ENCODE peak calls at places on chromosomes 2 and 18, in six cellular contexts. U, I, V, G, H and L are unnamed samples. For H3K9me3, the result is how much of the 10 kb centered on the place peaks cover.

GRCh38 chr2:84251651-84252278 is 207.3 kb downstream of the SUCLG1 start:
- DNase-seq in G (no peak), I (no peak), U (no peak), V (no peak), H (no peak), L (no peak)

GRCh38 chr2:236286866-236287545 is 22.8 kb upstream of the ASB18 start:
- DNase-seq in G (no peak), V (peak), U (no peak), H (no peak), I (peak), L (peak)

GRCh38 chr2:25131567-25132295 is 36.6 kb downstream of the POMC start:
- DNase-seq in U (no peak), V (no peak), I (no peak), G (no peak), H (no peak), L (no peak)

GRCh38 chr2:196983934-196984333 is 57.4 kb upstream of the PGAP1 start:
- DNase-seq in V (no peak), I (no peak), H (no peak), U (no peak), G (peak), L (peak)

GRCh38 chr2:202408546-202409140 is 32.5 kb downstream of the BMPR2 start:
- DNase-seq in H (no peak), U (no peak), G (no peak), V (peak), I (no peak), L (peak)

GRCh38 chr2:29487967-29488550 is 372.8 kb downstream of the CLIP4 start:
- DNase-seq in I (no peak), G (peak), H (no peak), V (peak), U (no peak), L (no peak)

GRCh38 chr2:165471349-165471975 is 2.0 kb downstream of the CSRNP3 start:
- DNase-seq in V (peak), I (no peak), U (no peak), G (no peak), H (no peak), L (no peak)

GRCh38 chr2:127182626-127183458 is 37.3 kb downstream of the CYP27C1 start:
- DNase-seq in H (no peak), U (no peak), V (no peak), I (no peak), G (no peak), L (no peak)

GRCh38 chr2:58921676-58922075 is 680.6 kb upstream of the FANCL start:
- DNase-seq in H (no peak), V (no peak), U (no peak), G (no peak), I (no peak), L (no peak)

GRCh38 chr2:9655441-9656269 is 24.9 kb upstream of the YWHAQ start:
- DNase-seq in U (no peak), I (peak), H (peak), V (peak), G (peak), L (peak)

GRCh38 chr2:217749009-217749408 is 253.8 kb downstream of the TNS1 start:
- DNase-seq in U (no peak), V (no peak), I (no peak), G (no peak), H (no peak), L (no peak)

GRCh38 chr2:127142663-127143630 is 36.0 kb upstream of the BIN1 start:
- DNase-seq in V (no peak), H (no peak), I (no peak), G (no peak), U (no peak), L (no peak)

GRCh38 chr18:57630759-57631660 is 9.4 kb upstream of the NARS1 start:
- DNase-seq in U (no peak), I (no peak), G (no peak), V (peak), H (no peak), L (no peak)

GRCh38 chr18:11747731-11748130 is 58.7 kb downstream of the GNAL start:
- DNase-seq in I (no peak), U (no peak), V (no peak), H (no peak), G (no peak), L (no peak)

GRCh38 chr2:122081743-122082142 is 326.3 kb downstream of the TSN start:
- DNase-seq in V (no peak), H (no peak), I (no peak), U (no peak), G (no peak), L (no peak)

GRCh38 chr18:392926-393325 is 107.6 kb downstream of the COLEC12 start:
- DNase-seq in U (no peak), G (no peak), H (no peak), I (no peak), V (no peak), L (no peak)

GRCh38 chr2:232988444-232988843 is 24.6 kb downstream of the NGEF start:
- DNase-seq in V (peak), U (peak), G (peak), I (peak), H (peak), L (peak)

GRCh38 chr2:69017876-69018275 is 4.9 kb downstream of the ANTXR1 start:
- DNase-seq in H (no peak), G (peak), U (no peak), I (no peak), V (no peak), L (no peak)

GRCh38 chr2:225164406-225165048 is 122.3 kb upstream of the DOCK10 start:
- DNase-seq in G (no peak), I (no peak), U (no peak), V (no peak), H (no peak), L (no peak)

GRCh38 chr2:170101789-170102188 is 76.2 kb upstream of the MYO3B start:
- DNase-seq in H (no peak), U (no peak), V (no peak), I (peak), G (no peak), L (no peak)

GRCh38 chr2:195532628-195533271 is 124.3 kb upstream of the SLC39A10 start:
- DNase-seq in I (peak), G (peak), V (peak), U (no peak), H (no peak), L (peak)

GRCh38 chr2:196336715-196337617 is 165.6 kb upstream of the STK17B start:
- DNase-seq in V (no peak), H (no peak), I (peak), U (no peak), G (peak), L (peak)

GRCh38 chr2:79887747-79888374 is 375.0 kb downstream of the CTNNA2 start:
- DNase-seq in G (peak), V (peak), U (peak), H (peak), I (peak), L (peak)

GRCh38 chr18:7601249-7601620 is 34.1 kb downstream of the PTPRM start:
- DNase-seq in G (no peak), V (peak), U (no peak), I (peak), H (no peak), L (peak)

GRCh38 chr2:190947139-190947538 is 66.5 kb downstream of the GLS start:
- DNase-seq in V (peak), U (no peak), H (peak), I (peak), G (peak), L (no peak)

GRCh38 chr18:11561293-11561692 is 48.1 kb upstream of the SLC35G4 start:
- DNase-seq in I (no peak), H (no peak), V (no peak), G (no peak), U (no peak), L (peak)

GRCh38 chr18:74489631-74490030 is 6.5 kb upstream of the CNDP2 start:
- DNase-seq in U (no peak), H (no peak), V (peak), G (peak), I (no peak), L (no peak)

GRCh38 chr2:80112790-80113189 is 191.8 kb downstream of the LRRTM1 start:
- DNase-seq in V (no peak), U (no peak), H (no peak), G (no peak), I (no peak), L (no peak)

GRCh38 chr2:131031875-131032274 is 61.4 kb downstream of the FAM168B start:
- DNase-seq in U (no peak), I (no peak), G (no peak), V (no peak), H (no peak), L (no peak)

GRCh38 chr18:6598657-6599056 is 130.9 kb upstream of the ARHGAP28 start:
- DNase-seq in I (no peak), V (no peak), G (no peak), H (no peak), U (no peak), L (no peak)

GRCh38 chr2:109369671-109370191 is 240.7 kb downstream of the SH3RF3 start:
- DNase-seq in U (no peak), G (no peak), V (no peak), I (no peak), H (no peak), L (no peak)

GRCh38 chr2:146624429-146624828 is 1220.4 kb upstream of the ACVR2A start:
- DNase-seq in G (no peak), I (no peak), U (no peak), V (peak), H (no peak), L (no peak)

GRCh38 chr18:63409301-63409700 is 13.0 kb downstream of the VPS4B start:
- DNase-seq in G (peak), I (peak), U (no peak), V (peak), H (no peak), L (peak)

GRCh38 chr2:100416939-100417744 is at the start of gene CHST10:
- DNase-seq in H (no peak), U (no peak), I (peak), G (peak), V (peak), L (peak)

GRCh38 chr18:79896746-79897145 is 54.7 kb downstream of the SLC66A2 start:
- DNase-seq in G (no peak), V (no peak), H (no peak), U (no peak), I (no peak), L (no peak)
- H3K9me3 ChIP-seq in G (under half), V (under half), H (under half), U (under half), I (under half), L (half or more)

DNA sequence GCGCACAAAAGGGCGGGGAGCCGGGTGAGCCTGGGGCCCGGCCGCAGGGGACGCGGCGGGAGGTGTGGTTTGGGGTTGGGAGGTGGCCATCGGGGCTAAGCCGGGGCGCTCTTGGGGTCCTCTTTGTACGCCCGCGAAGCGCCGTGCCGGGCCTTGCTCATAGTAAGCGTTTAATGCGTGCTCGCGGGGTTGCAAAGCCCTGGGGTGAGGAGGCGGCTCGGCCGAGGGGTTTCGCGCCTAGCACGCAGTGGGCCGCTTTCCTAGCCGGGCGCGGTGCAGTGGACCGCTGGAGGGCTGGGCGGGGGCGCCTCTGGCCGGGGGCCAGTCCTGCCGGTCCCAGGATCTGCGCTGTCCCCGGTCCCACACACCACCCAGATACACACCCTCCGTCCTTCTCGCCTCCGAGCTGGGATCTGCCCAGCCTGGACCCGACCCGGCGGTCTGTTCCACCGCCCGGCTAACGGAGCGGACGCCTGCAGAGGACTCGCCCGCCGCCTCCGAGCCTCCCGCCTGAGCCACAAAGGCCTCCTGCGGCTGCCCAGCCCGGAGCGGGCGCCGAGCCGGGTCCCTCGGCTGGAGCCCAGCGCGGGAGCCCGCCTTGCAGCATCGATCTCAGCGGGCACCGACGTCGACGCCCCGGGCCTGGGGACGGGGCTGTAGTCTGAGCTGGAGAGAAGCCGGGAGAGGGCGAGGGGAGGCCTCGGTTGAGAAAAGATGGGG is 564 bp downstream of the DPYSL5 start:
- DNase-seq in I (no peak), H (no peak), U (no peak), G (no peak), V (no peak), L (peak)
- TF ChIP-seq EZH2 in I (peak), H (no peak), U (no peak), G (peak), V (peak), L (peak)

GRCh38 chr2:226845717-226846116 is 9.9 kb downstream of the RHBDD1 start:
- DNase-seq in G (no peak), H (no peak), U (no peak), V (no peak), I (no peak), L (no peak)
- H3K4me2 ChIP-seq in G (no peak), H (no peak), U (no peak), V (no peak), I (no peak), L (no peak)

DNA sequence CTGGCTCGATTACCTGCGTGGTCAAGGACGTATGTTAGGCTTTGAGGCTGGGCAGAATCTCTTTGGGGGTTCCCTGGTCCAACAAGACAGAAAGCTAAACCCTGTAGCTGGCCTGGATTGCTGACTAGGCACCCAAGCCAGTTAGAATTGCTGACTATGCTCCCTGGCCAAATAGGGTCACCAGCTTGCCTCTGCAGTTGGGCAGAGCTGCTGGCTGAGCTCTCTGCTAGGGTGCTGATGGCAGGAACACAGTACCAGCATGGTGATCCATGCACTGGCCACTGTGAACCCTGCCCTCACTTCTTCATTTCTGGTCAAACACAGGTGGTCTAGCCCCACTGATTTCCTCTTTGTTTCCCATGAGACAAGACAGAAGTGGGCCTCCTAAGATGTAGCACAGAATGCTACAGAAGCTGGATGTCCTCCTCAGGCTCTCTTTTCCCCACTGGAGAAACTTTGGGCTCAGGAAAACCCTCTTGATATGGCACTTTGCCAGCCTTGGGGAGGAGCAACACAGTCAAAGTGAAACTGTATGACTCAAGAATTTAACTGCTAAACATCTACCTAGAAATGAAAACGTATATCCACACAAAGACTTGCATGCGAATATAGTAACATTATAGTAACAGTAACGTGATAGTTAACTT is 20.8 kb downstream of the SP140L start:
- DNase-seq in H (no peak), G (peak), I (no peak), V (peak), U (no peak), L (no peak)
- H3K9me3 ChIP-seq in H (under half), G (under half), I (under half), V (under half), U (under half), L (under half)